ENCODE peak calls at places on chromosomes 2 and 18, in four cellular contexts. P, R, E and M are unnamed samples.

GRCh38 chr2:189116984-189117383 is 62.6 kb downstream of the COL5A2 start:
- DNase-seq in P (no peak), E (no peak), R (no peak), M (no peak)

GRCh38 chr2:190804182-190804795 is 76.3 kb upstream of the GLS start:
- DNase-seq in E (no peak), R (peak), P (no peak), M (no peak)

GRCh38 chr18:47150824-47151366 is 595 bp upstream of the HDHD2 start:
- DNase-seq in R (no peak), P (peak), E (no peak), M (no peak)

GRCh38 chr2:26692814-26693286 is 328 bp downstream of the KCNK3 start:
- DNase-seq in P (no peak), R (no peak), E (no peak), M (no peak)

GRCh38 chr2:33380661-33381183 is 95.7 kb upstream of the RASGRP3 start:
- DNase-seq in E (no peak), R (no peak), P (no peak), M (no peak)

GRCh38 chr18:70469916-70470315 is 181.1 kb downstream of the SOCS6 start:
- DNase-seq in E (no peak), R (no peak), P (no peak), M (no peak)

GRCh38 chr2:145777914-145778313 is 1258.0 kb upstream of the ZEB2 start:
- DNase-seq in R (no peak), P (no peak), E (no peak), M (no peak)

GRCh38 chr2:205682239-205683021 is at the start of gene NRP2:
- DNase-seq in R (peak), P (peak), E (no peak), M (peak)

GRCh38 chr2:42809131-42809875 is 16.9 kb upstream of the HAAO start:
- DNase-seq in E (no peak), R (no peak), P (no peak), M (no peak)

GRCh38 chr2:217821536-217822147 is 181.2 kb downstream of the TNS1 start:
- DNase-seq in P (no peak), R (no peak), E (no peak), M (no peak)

GRCh38 chr18:48314694-48315093 is 94.5 kb downstream of the ZBTB7C start:
- DNase-seq in R (no peak), E (no peak), P (no peak), M (no peak)

GRCh38 chr18:74388227-74388626 is 68.9 kb downstream of the DIPK1C start:
- DNase-seq in E (no peak), R (no peak), P (no peak), M (no peak)

GRCh38 chr2:181573140-181573736 is 83.7 kb downstream of the CERKL start:
- DNase-seq in E (no peak), R (peak), P (peak), M (no peak)

GRCh38 chr18:9380571-9381390 is 46.2 kb downstream of the TWSG1 start:
- DNase-seq in P (no peak), E (no peak), R (no peak), M (no peak)

GRCh38 chr2:146853741-146854444 is 990.9 kb upstream of the ACVR2A start:
- DNase-seq in E (no peak), R (no peak), P (no peak), M (no peak)

GRCh38 chr2:96764253-96764637 is 3.5 kb downstream of the CNNM4 start:
- DNase-seq in R (peak), P (peak), E (no peak), M (no peak)

GRCh38 chr18:49730951-49731391 is 82.4 kb downstream of the ACAA2 start:
- DNase-seq in R (no peak), P (no peak), E (no peak), M (no peak)

GRCh38 chr2:99450199-99450598 is 39.6 kb downstream of the REV1 start:
- DNase-seq in R (no peak), P (no peak), E (no peak), M (no peak)

GRCh38 chr2:42754021-42754775 is 9.7 kb downstream of the OXER1 start:
- DNase-seq in P (peak), E (peak), R (no peak), M (no peak)

GRCh38 chr18:50853863-50854271 is 25.1 kb upstream of the ME2 start:
- DNase-seq in E (no peak), P (peak), R (peak), M (no peak)

GRCh38 chr2:234427081-234428058 is 69.5 kb downstream of the ARL4C start:
- DNase-seq in P (no peak), E (no peak), R (no peak), M (no peak)

GRCh38 chr2:99695856-99696255 is 206.0 kb upstream of the REV1 start:
- DNase-seq in R (no peak), E (no peak), P (no peak), M (no peak)

GRCh38 chr2:101972621-101973434 is 18.9 kb upstream of the IL1R2 start:
- DNase-seq in R (no peak), P (peak), E (no peak), M (no peak)

GRCh38 chr2:67798536-67799160 is 264.2 kb downstream of the C1D start:
- DNase-seq in P (no peak), E (no peak), R (no peak), M (no peak)

GRCh38 chr2:111049792-111050640 is 70.7 kb upstream of the BCL2L11 start:
- DNase-seq in E (peak), P (no peak), R (no peak), M (no peak)

GRCh38 chr2:225040862-225041209 is 1.4 kb downstream of the DOCK10 start:
- DNase-seq in P (no peak), E (no peak), R (no peak), M (no peak)

GRCh38 chr2:97868986-97869721 is 126.6 kb downstream of the TMEM131 start:
- DNase-seq in E (no peak), P (no peak), R (peak), M (no peak)

GRCh38 chr2:168490015-168490874 is 34.2 kb downstream of the CERS6 start:
- DNase-seq in E (peak), P (peak), R (peak), M (peak)

GRCh38 chr2:33336036-33336625 is 140.3 kb upstream of the RASGRP3 start:
- DNase-seq in R (no peak), E (no peak), P (peak), M (no peak)

GRCh38 chr2:90207454-90208058 is 1516.1 kb downstream of the RPIA start:
- DNase-seq in E (peak), P (peak), R (peak), M (peak)

GRCh38 chr2:197357986-197358385 is 47.4 kb upstream of the ANKRD44 start:
- DNase-seq in P (no peak), E (no peak), R (no peak), M (no peak)

GRCh38 chr2:176056411-176056810 is 27.4 kb downstream of the EVX2 start:
- DNase-seq in E (no peak), P (no peak), R (no peak), M (no peak)

GRCh38 chr2:132849118-132849517 is 179.1 kb upstream of the LYPD1 start:
- DNase-seq in P (no peak), E (no peak), R (no peak), M (no peak)

GRCh38 chr18:29647700-29648099 is 1394.8 kb downstream of the DSC3 start:
- DNase-seq in R (no peak), E (no peak), P (no peak), M (no peak)

GRCh38 chr2:113762377-113763118 is 6.1 kb upstream of the SLC35F5 start:
- DNase-seq in E (no peak), P (no peak), R (no peak), M (no peak)

GRCh38 chr18:62531078-62531477 is 8.3 kb downstream of the ZCCHC2 start:
- DNase-seq in E (no peak), P (no peak), R (no peak), M (no peak)

DNA sequence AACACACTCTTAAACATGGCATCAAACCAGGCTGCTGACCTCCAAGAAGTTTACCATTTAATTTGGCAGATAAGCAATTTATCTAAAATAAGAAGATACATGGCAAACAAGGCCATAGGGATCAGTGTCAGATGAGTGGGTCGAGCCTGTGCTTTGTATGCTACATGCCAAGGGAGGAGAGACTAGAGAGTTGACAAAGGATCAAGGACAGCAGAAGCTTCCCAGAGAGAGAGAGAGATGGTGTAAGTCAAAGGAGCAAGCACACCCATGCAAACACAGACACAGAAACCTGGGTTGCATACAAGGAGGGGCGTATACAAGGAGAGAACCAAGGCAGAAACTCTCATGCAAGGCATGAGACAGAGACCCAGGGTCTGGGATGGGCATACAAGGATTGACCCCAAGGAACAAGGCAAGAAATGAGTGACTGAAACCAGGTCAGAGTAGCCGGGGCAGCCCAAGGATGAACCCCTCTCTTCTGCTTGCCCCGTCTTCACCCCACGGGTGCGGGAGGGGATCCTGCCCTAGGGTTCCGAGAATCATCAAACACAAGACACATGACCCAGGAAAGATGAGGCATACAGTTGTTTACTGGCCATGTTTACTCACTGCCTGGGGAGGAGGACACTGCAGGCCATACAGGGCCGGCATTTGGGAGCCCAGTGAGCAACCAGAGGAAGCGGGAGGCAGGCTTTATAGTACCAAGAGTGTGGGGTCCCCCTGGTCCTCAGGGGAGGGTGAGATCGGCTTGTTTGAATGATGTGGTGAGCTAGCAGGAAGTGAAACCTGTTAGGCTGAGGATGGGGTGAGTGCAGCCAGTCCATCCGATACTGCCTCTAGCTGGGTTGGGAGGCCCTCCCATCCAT is 529.2 kb upstream of the ID2 start:
- DNase-seq in P (no peak), E (peak), R (no peak), M (peak)
- TF ChIP-seq SPI1 in P (no peak), E (peak), R (no peak), M (peak)

GRCh38 chr2:151733781-151734672 is at the start of gene NEB:
- DNase-seq in P (no peak), R (no peak), E (no peak), M (no peak)
- TF ChIP-seq SPI1 in P (no peak), R (no peak), E (no peak), M (no peak)

DNA sequence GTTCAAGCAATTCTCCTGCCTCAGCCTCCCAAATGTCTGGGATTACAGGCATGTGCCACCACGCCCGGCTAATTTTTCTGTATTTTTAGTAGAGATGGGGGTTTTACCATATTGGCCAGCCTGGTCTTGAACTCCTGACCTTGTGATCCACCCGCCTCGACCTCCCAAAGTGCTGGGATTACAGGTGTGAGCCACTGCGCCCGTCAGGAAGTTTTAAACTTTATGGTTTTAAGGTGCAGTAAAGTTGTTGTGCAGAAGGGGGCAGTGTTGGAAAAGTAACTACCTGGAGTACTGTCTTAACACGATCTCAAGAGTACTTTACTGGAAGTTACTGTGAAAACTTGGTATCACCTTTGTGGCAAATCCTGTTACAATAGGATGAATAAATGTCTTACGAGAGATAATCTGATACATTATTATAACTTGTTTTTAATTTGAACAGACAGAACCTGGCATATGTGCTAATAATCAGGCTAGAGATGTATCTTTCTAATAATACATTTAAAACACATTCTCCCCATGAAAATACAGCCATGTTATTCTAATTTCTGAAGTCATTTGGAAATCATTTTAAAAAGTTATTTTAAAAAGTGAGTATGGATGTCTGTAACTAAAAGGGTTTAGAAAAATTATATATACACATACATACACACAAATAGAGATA is 10.8 kb downstream of the SPDYA start:
- DNase-seq in E (peak), P (peak), R (peak), M (peak)
- TF ChIP-seq SPI1 in E (no peak), P (no peak), R (no peak), M (no peak)

DNA sequence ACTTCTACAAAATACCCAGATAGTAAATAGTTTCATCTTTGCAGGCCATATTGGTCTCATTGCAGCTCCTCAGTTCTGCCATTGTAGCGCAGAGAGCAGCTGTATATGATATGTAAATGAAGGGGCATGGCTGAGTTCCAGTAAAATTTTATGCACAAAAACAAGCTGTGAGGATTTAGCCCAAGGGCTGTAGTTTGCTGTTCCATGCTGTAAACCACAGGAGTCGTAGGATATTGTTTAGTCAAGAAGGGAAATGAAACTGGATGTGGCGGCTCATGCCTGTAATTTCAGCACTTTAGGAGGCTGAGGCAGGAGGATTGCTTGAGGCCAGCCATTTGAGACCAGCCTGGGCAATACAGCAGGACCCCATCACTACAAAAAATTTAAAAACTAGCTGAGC is 83.1 kb downstream of the MGAT5 start:
- DNase-seq in P (no peak), R (no peak), E (no peak), M (no peak)
- TF ChIP-seq SPI1 in P (no peak), R (no peak), E (peak), M (peak)